ENCODE peak calls at places on chromosomes 4 and X, in eight cellular contexts. D is LHCN-M2; Q is stimulated activated CD8-positive, alpha-beta memory T cell treated with anti-CD3 and anti-CD28 coated beads, Interleukin-12 subunit alpha, Interleukin-12 subunit beta, amount 100 ng/mL, for 1 hour; B is EL; T is left kidney; S is AML-193; L is amniotic stem cell; M is glutamatergic neuron. O is an unnamed sample.

GRCh38 chr4:151643564-151643963 is 117.2 kb downstream of the GATB start:
- DNase-seq in M (no peak), S (no peak), B (no peak), L (no peak), Q (no peak), T (no peak), D (no peak), O (no peak)

GRCh38 chr4:174764105-174764729 is 64.8 kb downstream of the GLRA3 start:
- DNase-seq in L (peak; percentile 33), D (peak; percentile 44), T (peak; percentile 54), S (peak; percentile 70), Q (no peak), M (no peak), B (peak; percentile 29), O (no peak)

GRCh38 chr4:86816463-86817107 is 32.6 kb downstream of the SLC10A6 start:
- DNase-seq in D (no peak), S (no peak), T (no peak), Q (no peak), L (no peak), B (no peak), M (no peak), O (no peak)

GRCh38 chr4:145565328-145565727 is 53.9 kb upstream of the MMAA start:
- DNase-seq in T (no peak), L (no peak), Q (no peak), D (peak; percentile 66), M (no peak), B (no peak), S (no peak), O (no peak)

GRCh38 chr4:155207534-155208257 is 740 bp upstream of the NPY2R start:
- DNase-seq in M (peak; percentile 41), Q (no peak), D (no peak), S (no peak), T (peak; percentile 79), B (no peak), L (no peak), O (peak; percentile 73)

GRCh38 chrX:24899391-24899790 is 116.4 kb downstream of the ARX start:
- DNase-seq in M (no peak), L (no peak), Q (no peak), T (peak; percentile 3), S (no peak), B (no peak), D (no peak), O (no peak)

GRCh38 chrX:150768132-150768485 is 74.9 kb downstream of the MTMR1 start:
- DNase-seq in S (no peak), L (no peak), Q (no peak), D (no peak), M (no peak), T (no peak), B (no peak), O (no peak)

GRCh38 chr4:16693040-16693506 is 205.4 kb downstream of the LDB2 start:
- DNase-seq in T (no peak), M (no peak), Q (no peak), L (no peak), B (no peak), D (no peak), S (no peak), O (no peak)

GRCh38 chr4:111070390-111070789 is 447.5 kb upstream of the PITX2 start:
- DNase-seq in T (no peak), S (no peak), D (peak; percentile 44), L (no peak), M (no peak), B (peak; percentile 2), Q (no peak), O (no peak)

GRCh38 chr4:83889802-83890201 is 353.9 kb downstream of the GPAT3 start:
- DNase-seq in T (no peak), Q (no peak), S (no peak), B (peak; percentile 64), D (peak; percentile 55), L (peak; percentile 0), M (no peak), O (no peak)

GRCh38 chr4:86594559-86595425 is 677 bp downstream of the PTPN13 start:
- DNase-seq in M (peak; percentile 65), D (no peak), T (peak; percentile 85), L (peak; percentile 63), Q (no peak), B (peak; percentile 89), S (no peak), O (peak; percentile 64)

GRCh38 chr4:10093273-10093621 is 23.4 kb downstream of the WDR1 start:
- DNase-seq in S (no peak), D (no peak), T (no peak), Q (no peak), B (no peak), L (no peak), M (no peak), O (no peak)

GRCh38 chrX:77505227-77505626 is 58.0 kb downstream of the FGF16 start:
- DNase-seq in T (no peak), S (peak; percentile 41), M (no peak), D (peak; percentile 54), Q (no peak), B (peak; percentile 39), L (no peak), O (no peak)

GRCh38 chrX:8233091-8233490 is 62.0 kb upstream of the VCX2 start:
- DNase-seq in D (no peak), L (no peak), B (no peak), M (no peak), S (no peak), Q (no peak), T (no peak), O (no peak)

GRCh38 chr4:139969635-139970266 is 184.2 kb downstream of the MAML3 start:
- DNase-seq in T (no peak), L (no peak), Q (no peak), D (no peak), M (no peak), B (no peak), S (no peak), O (no peak)

GRCh38 chrX:85851418-85851817 is 195.9 kb downstream of the CHM start:
- DNase-seq in D (peak; percentile 5), Q (no peak), T (peak; percentile 44), B (no peak), M (peak; percentile 18), S (no peak), L (no peak), O (no peak)

GRCh38 chrX:154006965-154007364 is 12.7 kb downstream of the IRAK1 start:
- DNase-seq in M (peak; percentile 68), Q (no peak), B (no peak), S (no peak), L (no peak), T (peak; percentile 25), D (no peak), O (no peak)

GRCh38 chrX:49192722-49193328 is 6.7 kb upstream of the PRICKLE3 start:
- DNase-seq in L (no peak), B (no peak), D (no peak), T (peak; percentile 41), M (peak; percentile 51), Q (no peak), S (no peak), O (no peak)

GRCh38 chr4:37762294-37763163 is 64.0 kb upstream of the PGM2 start:
- DNase-seq in D (peak; percentile 32), L (no peak), B (peak; percentile 34), T (peak; percentile 89), S (peak; percentile 32), Q (no peak), M (no peak), O (no peak)

GRCh38 chr4:76306882-76307669 is 543 bp downstream of the STBD1 start:
- DNase-seq in Q (no peak), M (peak; percentile 83), B (peak; percentile 63), D (peak; percentile 65), L (peak; percentile 18), S (peak; percentile 22), T (peak; percentile 78), O (peak; percentile 79)

GRCh38 chr4:120918788-120919187 is 3.7 kb downstream of the PRDM5 start:
- DNase-seq in D (no peak), T (no peak), M (no peak), S (no peak), Q (no peak), B (no peak), L (no peak), O (no peak)

GRCh38 chr4:87009095-87009648 is 74.4 kb downstream of the AFF1 start:
- DNase-seq in D (no peak), L (no peak), S (peak; percentile 73), T (no peak), B (no peak), Q (no peak), M (no peak), O (no peak)

GRCh38 chr4:3790006-3790561 is 23.9 kb downstream of the ADRA2C start:
- DNase-seq in L (no peak), B (no peak), S (no peak), M (no peak), D (no peak), T (no peak), Q (no peak), O (no peak)

GRCh38 chr4:686371-687040 is 2.4 kb downstream of the SLC49A3 start:
- DNase-seq in D (no peak), M (no peak), B (no peak), T (no peak), S (no peak), L (no peak), Q (no peak), O (no peak)

GRCh38 chr4:35649784-35650183 is 594.5 kb downstream of the ARAP2 start:
- DNase-seq in S (peak; percentile 6), D (no peak), T (no peak), L (no peak), M (no peak), B (no peak), Q (no peak), O (no peak)

GRCh38 chr4:93384897-93385296 is 443.7 kb upstream of the ATOH1 start:
- DNase-seq in D (no peak), M (no peak), B (no peak), S (no peak), T (no peak), Q (no peak), L (no peak), O (no peak)

GRCh38 chrX:129772796-129773431 is 6.8 kb upstream of the SASH3 start:
- DNase-seq in Q (no peak), T (no peak), D (no peak), S (peak; percentile 89), M (no peak), L (no peak), B (no peak), O (no peak)

GRCh38 chr4:139550724-139551429 is 5.1 kb downstream of the SETD7 start:
- DNase-seq in S (no peak), D (no peak), B (no peak), M (no peak), Q (no peak), T (peak; percentile 27), L (no peak), O (no peak)

GRCh38 chr4:48635310-48635709 is 144.8 kb downstream of the FRYL start:
- DNase-seq in M (no peak), S (no peak), L (no peak), B (peak; percentile 58), T (no peak), Q (no peak), D (peak; percentile 33), O (no peak)

GRCh38 chrX:8988456-8988855 is 45.5 kb downstream of the FAM9B start:
- DNase-seq in B (peak; percentile 17), M (no peak), D (peak; percentile 26), S (no peak), Q (no peak), T (peak; percentile 11), L (no peak), O (no peak)

GRCh38 chrX:132187451-132187850 is 31.8 kb downstream of the RAP2C start:
- DNase-seq in M (no peak), Q (no peak), T (no peak), B (no peak), S (no peak), D (no peak), L (no peak), O (no peak)

GRCh38 chrX:110404376-110404775 is 45.7 kb downstream of the RTL9 start:
- DNase-seq in M (no peak), S (no peak), Q (no peak), B (no peak), D (no peak), L (no peak), T (no peak), O (no peak)

GRCh38 chrX:84240848-84241565 is 53.0 kb upstream of the RPS6KA6 start:
- DNase-seq in S (no peak), M (no peak), B (peak; percentile 41), T (no peak), D (no peak), Q (no peak), L (no peak), O (no peak)

GRCh38 chr4:22999419-22999818 is 306.7 kb downstream of the GBA3 start:
- DNase-seq in L (no peak), B (no peak), M (no peak), Q (no peak), T (no peak), D (peak; percentile 41), S (no peak), O (no peak)